ENCODE peak calls at places on chromosomes 12 and 14, in four cellular contexts. One of them, this sample, is unnamed.

GRCh38 chr14:59055439-59056045 is 132.9 kb upstream of the DAAM1 start:
- DNase-seq in neural progenitor cell: peak; percentile 63
- DNase-seq in HCT116: peak; percentile 13
- DNase-seq in OCI-LY7: peak; percentile 49
- DNase-seq in this sample: peak; percentile 64

GRCh38 chr12:2582631-2583616 is 211.8 kb upstream of the FKBP4 start:
- DNase-seq in neural progenitor cell: peak; percentile 83
- DNase-seq in HCT116: peak; percentile 10
- DNase-seq in OCI-LY7: peak; percentile 48
- DNase-seq in this sample: peak; percentile 81

GRCh38 chr12:104630230-104630670 is 173.5 kb downstream of the CHST11 start:
- DNase-seq in neural progenitor cell: peak; percentile 24
- DNase-seq in HCT116: no peak
- DNase-seq in OCI-LY7: no peak
- DNase-seq in this sample: no peak

GRCh38 chr12:52207895-52208294 is 16.1 kb upstream of the KRT80 start:
- DNase-seq in neural progenitor cell: no peak
- DNase-seq in HCT116: no peak
- DNase-seq in OCI-LY7: no peak
- DNase-seq in this sample: no peak

GRCh38 chr12:52515927-52516831 is 4.0 kb downstream of the KRT5 start:
- DNase-seq in neural progenitor cell: no peak
- DNase-seq in HCT116: no peak
- DNase-seq in OCI-LY7: no peak
- DNase-seq in this sample: no peak

GRCh38 chr14:51597511-51597920 is 54.2 kb upstream of the FRMD6 start:
- DNase-seq in neural progenitor cell: no peak
- DNase-seq in HCT116: no peak
- DNase-seq in OCI-LY7: no peak
- DNase-seq in this sample: no peak

GRCh38 chr14:104639481-104639880 is 34.9 kb upstream of the TMEM179 start:
- DNase-seq in neural progenitor cell: no peak
- DNase-seq in HCT116: no peak
- DNase-seq in OCI-LY7: no peak
- DNase-seq in this sample: no peak

GRCh38 chr14:86933460-86933859 is 1059.5 kb downstream of the GALC start:
- DNase-seq in neural progenitor cell: no peak
- DNase-seq in HCT116: no peak
- DNase-seq in OCI-LY7: no peak
- DNase-seq in this sample: no peak

GRCh38 chr14:94987409-94987808 is 169.9 kb downstream of the DICER1 start:
- DNase-seq in neural progenitor cell: no peak
- DNase-seq in HCT116: no peak
- DNase-seq in OCI-LY7: no peak
- DNase-seq in this sample: no peak
- H3K4me2 ChIP-seq in neural progenitor cell: no peak overlapping the region
- H3K4me2 ChIP-seq in HCT116: no peak overlapping the region
- H3K4me2 ChIP-seq in OCI-LY7: no peak overlapping the region
- H3K4me2 ChIP-seq in this sample: no peak overlapping the region

DNA sequence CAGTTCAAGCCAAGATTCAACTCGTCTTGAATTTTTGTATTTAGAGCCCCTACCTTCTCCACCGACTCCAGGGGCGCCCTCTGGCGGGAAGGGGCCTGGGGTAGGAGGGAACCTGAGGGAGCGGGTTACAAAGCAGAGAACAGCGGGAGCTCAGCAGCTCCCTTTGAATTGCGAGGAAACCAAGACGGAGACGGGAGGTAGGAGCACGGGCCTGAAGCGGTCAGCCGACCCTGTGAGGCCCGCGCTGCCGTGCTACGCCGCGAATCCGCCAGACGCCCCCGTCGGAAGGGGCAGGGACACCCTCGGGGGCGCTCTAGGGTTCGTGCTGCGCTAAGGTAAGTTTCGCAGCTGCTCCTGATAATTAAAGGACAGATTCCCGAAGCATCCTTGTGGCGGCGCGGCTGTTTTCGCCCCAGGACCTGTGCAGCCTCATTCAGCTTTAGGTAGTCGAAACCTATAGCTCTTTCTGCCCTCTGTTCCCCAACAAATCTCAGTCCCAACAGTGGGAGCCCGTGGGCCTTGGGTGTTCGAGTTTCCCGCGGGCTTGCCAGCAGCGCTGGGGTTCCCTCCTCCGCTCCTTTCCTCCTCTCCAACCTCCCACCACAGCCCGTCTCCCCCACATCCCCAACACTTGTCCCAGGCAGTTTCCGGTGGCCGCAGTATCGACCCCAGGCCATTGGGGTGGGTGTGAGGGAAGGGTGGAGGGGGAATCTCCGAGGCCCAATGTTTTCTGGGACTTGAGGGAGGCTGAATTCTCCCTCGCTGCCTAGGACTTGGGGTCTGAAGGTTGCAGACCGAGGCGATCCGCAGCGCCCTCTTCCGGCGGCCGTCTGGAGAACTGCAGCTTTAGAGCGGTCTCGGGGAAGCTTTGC is 5.1 kb upstream of the NKX2-1 start:
- DNase-seq in neural progenitor cell: peak; percentile 93
- DNase-seq in HCT116: peak; percentile 65
- DNase-seq in OCI-LY7: no peak
- DNase-seq in this sample: peak; percentile 71
- TF ChIP-seq CTCF in neural progenitor cell: peak; percentile 82
- TF ChIP-seq CTCF in HCT116: peak; percentile 59
- TF ChIP-seq CTCF in OCI-LY7: no peak
- TF ChIP-seq CTCF in this sample: peak; percentile 58

DNA sequence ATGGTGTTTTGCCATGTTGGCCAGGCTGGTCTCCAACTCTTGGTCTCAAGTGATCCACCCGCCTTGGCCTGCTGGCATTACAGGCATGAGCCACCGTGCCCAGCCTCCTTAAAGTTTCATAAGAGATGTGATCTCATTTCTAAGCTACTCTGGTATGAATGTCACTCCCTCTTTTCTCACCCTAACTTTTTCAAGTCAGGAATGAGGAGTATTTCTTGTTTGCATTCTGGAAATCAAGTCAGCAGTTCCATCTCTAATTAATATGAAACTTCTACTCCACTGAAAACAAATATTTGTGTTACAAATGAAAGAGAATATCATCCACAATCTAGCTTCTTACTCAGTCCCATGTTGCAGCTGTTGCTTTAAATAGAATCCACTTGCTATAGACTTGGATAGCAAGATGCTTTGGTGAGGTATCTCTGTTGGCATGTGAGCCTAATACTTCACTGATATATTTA is 61.3 kb downstream of the ARF6 start:
- DNase-seq in neural progenitor cell: no peak
- DNase-seq in HCT116: no peak
- DNase-seq in OCI-LY7: no peak
- DNase-seq in this sample: no peak
- H3K27ac ChIP-seq in neural progenitor cell: no peak overlapping the region
- H3K27ac ChIP-seq in HCT116: no peak overlapping the region
- H3K27ac ChIP-seq in OCI-LY7: no peak overlapping the region
- H3K27ac ChIP-seq in this sample: no peak overlapping the region

GRCh38 chr14:34113991-34114390 is 163.1 kb upstream of the EGLN3 start:
- DNase-seq in neural progenitor cell: no peak
- DNase-seq in HCT116: no peak
- DNase-seq in OCI-LY7: no peak
- DNase-seq in this sample: no peak
- H3K4me2 ChIP-seq in neural progenitor cell: no peak overlapping the region
- H3K4me2 ChIP-seq in HCT116: no peak overlapping the region
- H3K4me2 ChIP-seq in OCI-LY7: no peak overlapping the region
- H3K4me2 ChIP-seq in this sample: no peak overlapping the region

DNA sequence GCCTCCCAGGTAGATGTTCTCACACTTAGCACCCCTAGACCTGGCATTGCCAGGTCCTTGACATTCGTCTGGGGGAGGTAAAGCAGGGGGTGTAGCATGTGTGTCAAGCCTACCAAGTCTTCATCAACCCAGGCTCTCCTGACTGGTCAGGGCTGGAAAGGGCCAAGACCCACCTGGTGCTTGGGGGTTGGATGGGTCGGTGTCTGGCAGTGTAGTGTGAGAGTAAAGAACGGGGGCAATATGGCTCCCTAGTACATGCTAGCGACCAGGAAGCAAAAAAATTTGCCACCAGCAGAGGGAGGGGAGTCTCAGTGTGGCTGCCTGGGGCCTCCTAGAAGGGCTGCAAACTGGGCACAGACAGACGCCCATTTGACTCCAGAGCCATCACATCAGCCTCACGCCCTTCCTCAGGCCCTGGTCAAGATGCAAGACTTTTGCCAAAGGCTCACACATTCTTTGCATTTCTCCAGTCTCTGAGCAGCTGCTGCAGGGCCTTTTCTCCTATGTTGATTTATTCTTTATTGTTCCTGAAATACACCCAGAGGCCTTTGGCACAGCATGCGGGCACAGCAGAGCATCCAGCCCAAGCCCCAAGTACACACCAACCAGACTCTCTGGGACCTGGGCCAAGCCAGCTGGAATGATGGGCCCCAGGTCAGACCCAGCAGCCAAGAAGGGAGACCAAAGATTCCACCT is 38.3 kb upstream of the PNMA1 start:
- DNase-seq in neural progenitor cell: peak; percentile 38
- DNase-seq in HCT116: no peak
- DNase-seq in OCI-LY7: peak; percentile 48
- DNase-seq in this sample: no peak
- TF ChIP-seq CTCF in neural progenitor cell: peak; percentile 23
- TF ChIP-seq CTCF in HCT116: no peak
- TF ChIP-seq CTCF in OCI-LY7: peak; percentile 58
- TF ChIP-seq CTCF in this sample: peak; percentile 23